ENCODE peak calls at places on chromosomes 1 and 21, in nine cellular contexts. One of them, this sample, is unnamed.

GRCh38 chr1:156748670-156749428 is 2.6 kb downstream of the HDGF start:
- DNase-seq in H1: no peak
- DNase-seq in spleen: no peak
- DNase-seq in A549: no peak
- DNase-seq in adrenal gland: peak
- DNase-seq in right lobe of liver: peak
- DNase-seq in GM12891: no peak
- DNase-seq in gastrocnemius medialis: peak
- DNase-seq in stomach: peak
- DNase-seq in this sample: peak

GRCh38 chr1:17109897-17110554 is 9.2 kb downstream of the PADI2 start:
- DNase-seq in right lobe of liver: no peak
- DNase-seq in adrenal gland: no peak
- DNase-seq in GM12891: no peak
- DNase-seq in A549: no peak
- DNase-seq in stomach: no peak
- DNase-seq in spleen: no peak
- DNase-seq in H1: no peak
- DNase-seq in gastrocnemius medialis: no peak
- DNase-seq in this sample: no peak

GRCh38 chr1:44807364-44808062 is 362 bp upstream of the DYNLT4 start:
- DNase-seq in gastrocnemius medialis: peak
- DNase-seq in stomach: peak
- DNase-seq in A549: peak
- DNase-seq in right lobe of liver: peak
- DNase-seq in GM12891: no peak
- DNase-seq in adrenal gland: peak
- DNase-seq in H1: peak
- DNase-seq in spleen: peak
- DNase-seq in this sample: peak

GRCh38 chr21:38086580-38086979 is 170.2 kb upstream of the KCNJ15 start:
- DNase-seq in spleen: no peak
- DNase-seq in A549: no peak
- DNase-seq in stomach: no peak
- DNase-seq in H1: no peak
- DNase-seq in GM12891: no peak
- DNase-seq in right lobe of liver: no peak
- DNase-seq in gastrocnemius medialis: no peak
- DNase-seq in adrenal gland: no peak
- DNase-seq in this sample: no peak

GRCh38 chr21:43859747-43860214 is 5.2 kb upstream of the AGPAT3 start:
- DNase-seq in stomach: no peak
- DNase-seq in right lobe of liver: no peak
- DNase-seq in A549: no peak
- DNase-seq in spleen: peak
- DNase-seq in gastrocnemius medialis: no peak
- DNase-seq in H1: no peak
- DNase-seq in GM12891: no peak
- DNase-seq in adrenal gland: no peak
- DNase-seq in this sample: peak

GRCh38 chr1:204313675-204314074 is 46.1 kb downstream of the PLEKHA6 start:
- DNase-seq in right lobe of liver: no peak
- DNase-seq in gastrocnemius medialis: no peak
- DNase-seq in A549: no peak
- DNase-seq in H1: no peak
- DNase-seq in adrenal gland: no peak
- DNase-seq in GM12891: no peak
- DNase-seq in spleen: no peak
- DNase-seq in stomach: no peak
- DNase-seq in this sample: no peak

GRCh38 chr1:26015358-26015757 is 6.2 kb upstream of the EXTL1 start:
- DNase-seq in A549: no peak
- DNase-seq in gastrocnemius medialis: no peak
- DNase-seq in right lobe of liver: no peak
- DNase-seq in spleen: peak
- DNase-seq in GM12891: no peak
- DNase-seq in stomach: no peak
- DNase-seq in H1: no peak
- DNase-seq in adrenal gland: peak
- DNase-seq in this sample: no peak

GRCh38 chr1:37399205-37399604 is 75.2 kb upstream of the ZC3H12A start:
- DNase-seq in gastrocnemius medialis: no peak
- DNase-seq in H1: no peak
- DNase-seq in adrenal gland: no peak
- DNase-seq in spleen: no peak
- DNase-seq in GM12891: no peak
- DNase-seq in A549: no peak
- DNase-seq in right lobe of liver: peak
- DNase-seq in stomach: no peak
- DNase-seq in this sample: no peak

GRCh38 chr1:214075305-214076003 is 87.7 kb downstream of the PROX1 start:
- DNase-seq in gastrocnemius medialis: no peak
- DNase-seq in adrenal gland: no peak
- DNase-seq in A549: no peak
- DNase-seq in right lobe of liver: no peak
- DNase-seq in H1: no peak
- DNase-seq in spleen: no peak
- DNase-seq in GM12891: no peak
- DNase-seq in stomach: no peak
- DNase-seq in this sample: no peak

GRCh38 chr1:5620418-5620817 is 371.8 kb downstream of the NPHP4 start:
- DNase-seq in spleen: no peak
- DNase-seq in stomach: no peak
- DNase-seq in GM12891: no peak
- DNase-seq in gastrocnemius medialis: no peak
- DNase-seq in H1: no peak
- DNase-seq in A549: no peak
- DNase-seq in right lobe of liver: no peak
- DNase-seq in adrenal gland: no peak
- DNase-seq in this sample: no peak

GRCh38 chr1:223733898-223734852 is 21.8 kb downstream of the CAPN2 start:
- DNase-seq in right lobe of liver: no peak
- DNase-seq in A549: no peak
- DNase-seq in spleen: no peak
- DNase-seq in GM12891: no peak
- DNase-seq in H1: no peak
- DNase-seq in adrenal gland: peak
- DNase-seq in stomach: peak
- DNase-seq in gastrocnemius medialis: no peak
- DNase-seq in this sample: no peak

GRCh38 chr1:154193821-154194220 is 1.9 kb upstream of the TPM3 start:
- DNase-seq in right lobe of liver: peak
- DNase-seq in gastrocnemius medialis: peak
- DNase-seq in GM12891: no peak
- DNase-seq in spleen: no peak
- DNase-seq in H1: no peak
- DNase-seq in stomach: peak
- DNase-seq in adrenal gland: no peak
- DNase-seq in A549: no peak
- DNase-seq in this sample: peak

GRCh38 chr1:107622975-107623374 is 342.0 kb downstream of the VAV3 start:
- DNase-seq in right lobe of liver: no peak
- DNase-seq in GM12891: no peak
- DNase-seq in adrenal gland: no peak
- DNase-seq in A549: no peak
- DNase-seq in gastrocnemius medialis: no peak
- DNase-seq in stomach: no peak
- DNase-seq in H1: no peak
- DNase-seq in spleen: no peak
- DNase-seq in this sample: no peak

GRCh38 chr1:15758953-15759661 is 512 bp downstream of the FBLIM1 start:
- DNase-seq in gastrocnemius medialis: no peak
- DNase-seq in A549: peak
- DNase-seq in stomach: no peak
- DNase-seq in H1: no peak
- DNase-seq in adrenal gland: no peak
- DNase-seq in GM12891: no peak
- DNase-seq in right lobe of liver: no peak
- DNase-seq in spleen: no peak
- DNase-seq in this sample: no peak

DNA sequence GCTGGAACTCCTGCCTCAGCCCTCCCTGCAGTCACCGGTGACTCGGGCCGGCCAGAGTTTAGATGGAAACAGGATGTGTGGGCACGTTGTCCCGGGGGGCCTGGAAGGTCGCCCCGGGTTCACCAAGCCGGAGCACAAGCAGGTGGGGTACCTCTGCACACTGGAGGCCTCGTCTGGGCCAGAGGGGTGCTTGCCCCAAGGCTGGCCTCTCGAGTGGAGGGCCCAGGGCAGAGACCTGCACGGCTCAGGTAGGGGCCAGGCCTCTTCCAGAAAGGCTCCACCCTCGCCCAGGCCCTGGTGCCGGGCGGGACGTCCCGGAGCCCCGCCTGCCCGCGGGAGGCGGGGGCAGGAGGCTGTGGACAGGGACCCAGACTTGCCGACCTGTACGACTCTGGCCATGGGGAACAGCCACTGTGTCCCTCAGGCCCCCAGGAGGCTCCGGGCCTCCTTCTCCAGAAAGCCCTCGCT is at the start of gene PLEKHN1:
- DNase-seq in stomach: peak
- DNase-seq in spleen: no peak
- DNase-seq in GM12891: peak
- DNase-seq in H1: no peak
- DNase-seq in gastrocnemius medialis: no peak
- DNase-seq in right lobe of liver: peak
- DNase-seq in A549: no peak
- DNase-seq in adrenal gland: peak
- DNase-seq in this sample: no peak
- TF ChIP-seq POLR2A in stomach: no peak
- TF ChIP-seq POLR2A in spleen: no peak
- TF ChIP-seq POLR2A in GM12891: no peak
- TF ChIP-seq POLR2A in H1: no peak
- TF ChIP-seq POLR2A in gastrocnemius medialis: no peak
- TF ChIP-seq POLR2A in right lobe of liver: no peak
- TF ChIP-seq POLR2A in A549: peak
- TF ChIP-seq POLR2A in adrenal gland: no peak
- TF ChIP-seq POLR2A in this sample: no peak

GRCh38 chr1:234845097-234845660 is 235.2 kb upstream of the IRF2BP2 start:
- DNase-seq in right lobe of liver: no peak
- DNase-seq in adrenal gland: no peak
- DNase-seq in spleen: no peak
- DNase-seq in GM12891: no peak
- DNase-seq in H1: no peak
- DNase-seq in gastrocnemius medialis: no peak
- DNase-seq in A549: no peak
- DNase-seq in stomach: no peak
- DNase-seq in this sample: no peak

GRCh38 chr1:234840843-234841242 is 230.9 kb upstream of the IRF2BP2 start:
- DNase-seq in A549: no peak
- DNase-seq in stomach: no peak
- DNase-seq in H1: no peak
- DNase-seq in gastrocnemius medialis: no peak
- DNase-seq in right lobe of liver: no peak
- DNase-seq in spleen: no peak
- DNase-seq in adrenal gland: no peak
- DNase-seq in GM12891: no peak
- DNase-seq in this sample: no peak

GRCh38 chr1:234841710-234842231 is 231.8 kb upstream of the IRF2BP2 start:
- DNase-seq in spleen: peak
- DNase-seq in GM12891: no peak
- DNase-seq in right lobe of liver: peak
- DNase-seq in A549: no peak
- DNase-seq in gastrocnemius medialis: peak
- DNase-seq in H1: no peak
- DNase-seq in adrenal gland: peak
- DNase-seq in stomach: no peak
- DNase-seq in this sample: no peak

GRCh38 chr1:234844479-234845031 is 234.6 kb upstream of the IRF2BP2 start:
- DNase-seq in right lobe of liver: no peak
- DNase-seq in gastrocnemius medialis: no peak
- DNase-seq in A549: no peak
- DNase-seq in GM12891: no peak
- DNase-seq in adrenal gland: no peak
- DNase-seq in H1: no peak
- DNase-seq in spleen: no peak
- DNase-seq in stomach: no peak
- DNase-seq in this sample: no peak

DNA sequence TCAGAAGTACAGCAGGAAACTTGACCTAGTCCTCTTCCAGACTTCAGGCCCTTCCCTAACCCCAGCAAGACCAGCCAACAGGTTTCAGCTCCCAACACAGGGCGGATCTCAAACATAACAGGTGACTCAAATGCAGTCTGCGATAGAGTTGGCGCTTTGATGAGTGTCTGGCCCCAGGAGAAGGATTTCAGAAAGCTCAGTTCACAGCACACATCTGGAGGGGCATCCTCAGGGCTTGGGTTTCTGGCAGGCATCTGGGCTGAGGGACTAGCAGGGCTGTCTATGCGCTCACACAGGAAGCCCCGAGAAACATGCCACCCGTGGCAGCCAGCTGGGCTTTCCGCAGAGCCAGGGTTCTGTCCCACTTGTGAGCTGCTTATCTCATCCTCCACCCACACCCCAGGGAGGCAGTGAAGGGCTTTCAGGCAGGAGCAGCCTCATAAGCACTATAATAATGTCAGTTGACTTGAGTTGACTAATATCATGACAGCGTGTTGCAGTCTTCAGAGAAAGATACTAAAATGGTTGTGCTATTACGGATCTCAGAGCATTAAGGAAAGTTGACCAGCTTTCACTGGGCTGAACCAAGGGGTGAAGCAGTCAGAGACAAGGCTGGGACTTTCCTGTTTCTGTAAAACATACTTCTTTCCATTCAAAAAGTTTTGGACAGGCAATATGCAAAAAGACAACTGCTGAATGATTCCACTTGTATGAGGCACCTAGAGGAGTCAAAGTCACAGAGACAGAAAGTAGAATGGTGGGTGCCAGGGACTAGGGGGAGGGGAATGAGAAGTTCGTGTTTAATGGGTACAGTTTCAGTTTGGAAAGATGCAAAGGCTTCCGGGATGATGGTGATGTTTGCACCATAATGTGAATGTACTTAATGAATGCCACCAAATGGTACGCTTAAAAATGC is 233.0 kb upstream of the IRF2BP2 start:
- DNase-seq in H1: no peak
- DNase-seq in adrenal gland: no peak
- DNase-seq in A549: no peak
- DNase-seq in stomach: no peak
- DNase-seq in right lobe of liver: no peak
- DNase-seq in GM12891: peak
- DNase-seq in gastrocnemius medialis: no peak
- DNase-seq in spleen: peak
- DNase-seq in this sample: no peak
- TF ChIP-seq POLR2A in H1: no peak
- TF ChIP-seq POLR2A in adrenal gland: no peak
- TF ChIP-seq POLR2A in A549: no peak
- TF ChIP-seq POLR2A in stomach: no peak
- TF ChIP-seq POLR2A in right lobe of liver: no peak
- TF ChIP-seq POLR2A in GM12891: peak
- TF ChIP-seq POLR2A in gastrocnemius medialis: no peak
- TF ChIP-seq POLR2A in spleen: no peak
- TF ChIP-seq POLR2A in this sample: no peak

GRCh38 chr1:28538286-28538685 is 14.6 kb upstream of the TRNAU1AP start:
- DNase-seq in stomach: no peak
- DNase-seq in adrenal gland: no peak
- DNase-seq in right lobe of liver: no peak
- DNase-seq in spleen: no peak
- DNase-seq in A549: no peak
- DNase-seq in GM12891: no peak
- DNase-seq in H1: no peak
- DNase-seq in gastrocnemius medialis: no peak
- DNase-seq in this sample: no peak
- TF ChIP-seq POLR2A in stomach: no peak
- TF ChIP-seq POLR2A in adrenal gland: no peak
- TF ChIP-seq POLR2A in right lobe of liver: no peak
- TF ChIP-seq POLR2A in spleen: no peak
- TF ChIP-seq POLR2A in A549: no peak
- TF ChIP-seq POLR2A in GM12891: no peak
- TF ChIP-seq POLR2A in H1: no peak
- TF ChIP-seq POLR2A in gastrocnemius medialis: no peak
- TF ChIP-seq POLR2A in this sample: no peak

GRCh38 chr1:201500670-201501120 is 6.2 kb downstream of the CSRP1 start:
- DNase-seq in gastrocnemius medialis: no peak
- DNase-seq in stomach: no peak
- DNase-seq in spleen: no peak
- DNase-seq in adrenal gland: no peak
- DNase-seq in GM12891: no peak
- DNase-seq in A549: no peak
- DNase-seq in H1: no peak
- DNase-seq in right lobe of liver: no peak
- DNase-seq in this sample: peak
- TF ChIP-seq POLR2A in gastrocnemius medialis: no peak
- TF ChIP-seq POLR2A in stomach: no peak
- TF ChIP-seq POLR2A in spleen: no peak
- TF ChIP-seq POLR2A in adrenal gland: no peak
- TF ChIP-seq POLR2A in GM12891: no peak
- TF ChIP-seq POLR2A in A549: no peak
- TF ChIP-seq POLR2A in H1: no peak
- TF ChIP-seq POLR2A in right lobe of liver: no peak
- TF ChIP-seq POLR2A in this sample: no peak